ENCODE peak calls at places on chromosomes 13 and 19, in five cellular contexts. B is psoas muscle, C is cardiac fibroblast, L is breast epithelium, Y is heart left ventricle. X is an unnamed sample.

GRCh38 chr13:19810151-19810550 is 27.4 kb upstream of the PSPC1 start:
- DNase-seq in B (no peak), C (no peak), L (no peak), Y (no peak), X (no peak)

GRCh38 chr19:32830231-32831014 is 39.1 kb downstream of the SLC7A9 start:
- DNase-seq in B (no peak), C (peak), L (no peak), Y (no peak), X (no peak)

GRCh38 chr19:42253245-42254082 is 1.5 kb downstream of the ERF start:
- DNase-seq in B (peak), C (no peak), L (no peak), Y (peak), X (no peak)

GRCh38 chr13:26168276-26168814 is 53.8 kb downstream of the RNF6 start:
- DNase-seq in B (no peak), C (peak), L (no peak), Y (no peak), X (no peak)

GRCh38 chr19:49999371-50000010 is 25.7 kb downstream of the VRK3 start:
- DNase-seq in B (no peak), C (no peak), L (no peak), Y (no peak), X (no peak)

GRCh38 chr19:3250675-3251074 is 26.2 kb downstream of the CELF5 start:
- DNase-seq in B (no peak), C (peak), L (no peak), Y (no peak), X (no peak)

GRCh38 chr13:86692291-86692690 is 893.1 kb upstream of the SLITRK6 start:
- DNase-seq in B (no peak), C (no peak), L (no peak), Y (no peak), X (no peak)

GRCh38 chr13:98386632-98387031 is 190.3 kb downstream of the STK24 start:
- DNase-seq in B (no peak), C (no peak), L (no peak), Y (no peak), X (no peak)

GRCh38 chr19:15769586-15769985 is 17.9 kb upstream of the OR10H5 start:
- DNase-seq in B (no peak), C (no peak), L (no peak), Y (no peak), X (no peak)

GRCh38 chr19:20385056-20385455 is 180.5 kb downstream of the ZNF737 start:
- DNase-seq in B (no peak), C (no peak), L (no peak), Y (no peak), X (no peak)

GRCh38 chr19:8340341-8341096 is 2.5 kb downstream of the KANK3 start:
- DNase-seq in B (peak), C (no peak), L (no peak), Y (peak), X (no peak)

GRCh38 chr13:29684441-29684840 is 89.0 kb upstream of the SLC7A1 start:
- DNase-seq in B (no peak), C (peak), L (no peak), Y (no peak), X (no peak)

GRCh38 chr19:42989851-42990250 is 36.4 kb downstream of the PSG11 start:
- DNase-seq in B (no peak), C (no peak), L (no peak), Y (no peak), X (peak)

GRCh38 chr19:50496189-50497029 is 14.6 kb downstream of the JOSD2 start:
- DNase-seq in B (peak), C (no peak), L (no peak), Y (peak), X (no peak)

GRCh38 chr13:100209857-100210580 is 121.1 kb downstream of the PCCA start:
- DNase-seq in B (no peak), C (peak), L (no peak), Y (no peak), X (no peak)

GRCh38 chr19:53196777-53197396 is 3.7 kb upstream of the ZNF665 start:
- DNase-seq in B (peak), C (peak), L (peak), Y (peak), X (peak)

GRCh38 chr19:39237200-39238184 is 7.3 kb downstream of the IFNL3 start:
- DNase-seq in B (no peak), C (no peak), L (peak), Y (no peak), X (peak)

GRCh38 chr13:30711375-30711774 is 24.0 kb upstream of the ALOX5AP start:
- DNase-seq in B (no peak), C (peak), L (no peak), Y (no peak), X (no peak)

GRCh38 chr19:996051-996838 is 4.0 kb upstream of the GRIN3B start:
- DNase-seq in B (peak), C (peak), L (no peak), Y (no peak), X (no peak)

GRCh38 chr19:13841339-13842293 is 35.3 kb upstream of the NANOS3 start:
- DNase-seq in B (peak), C (peak), L (peak), Y (peak), X (no peak)

GRCh38 chr13:94020833-94021232 is 458.6 kb downstream of the DCT start:
- DNase-seq in B (no peak), C (peak), L (no peak), Y (no peak), X (no peak)

GRCh38 chr19:13036366-13036976 is 41.2 kb downstream of the NFIX start:
- DNase-seq in B (peak), C (peak), L (peak), Y (no peak), X (no peak)

GRCh38 chr19:55082023-55082851 is 6.6 kb downstream of the EPS8L1 start:
- DNase-seq in B (no peak), C (peak), L (no peak), Y (no peak), X (no peak)

GRCh38 chr19:41860419-41861097 is 503 bp downstream of the RPS19 start:
- DNase-seq in B (peak), C (peak), L (no peak), Y (no peak), X (no peak)

GRCh38 chr13:99926014-99926731 is 45.4 kb downstream of the ZIC5 start:
- DNase-seq in B (no peak), C (no peak), L (no peak), Y (no peak), X (no peak)

GRCh38 chr19:58474291-58474996 is 1.7 kb upstream of the ZNF446 start:
- DNase-seq in B (no peak), C (peak), L (no peak), Y (no peak), X (no peak)

GRCh38 chr19:32691291-32691951 is at the start of gene NUDT19:
- DNase-seq in B (peak), C (peak), L (peak), Y (peak), X (peak)

GRCh38 chr19:56270676-56271075 is 1.9 kb upstream of the EDDM13 start:
- DNase-seq in B (no peak), C (peak), L (no peak), Y (no peak), X (no peak)

GRCh38 chr19:37999309-38000213 is 92.6 kb downstream of the SIPA1L3 start:
- DNase-seq in B (peak), C (peak), L (no peak), Y (peak), X (no peak)

GRCh38 chr19:19579533-19580361 is 38.7 kb downstream of the PBX4 start:
- DNase-seq in B (no peak), C (no peak), L (no peak), Y (no peak), X (no peak)

GRCh38 chr19:43316591-43317319 is 36.7 kb upstream of the CD177 start:
- DNase-seq in B (no peak), C (peak), L (no peak), Y (no peak), X (peak)

GRCh38 chr13:113835461-113836274 is 28.2 kb downstream of the GAS6 start:
- DNase-seq in B (peak), C (peak), L (no peak), Y (no peak), X (no peak)

GRCh38 chr19:46299004-46299509 is 2.2 kb downstream of the HIF3A start:
- DNase-seq in B (peak), C (peak), L (peak), Y (peak), X (peak)
- H3K4me3 ChIP-seq in B (peak), C (peak), L (peak), Y (peak), X (no peak)

DNA sequence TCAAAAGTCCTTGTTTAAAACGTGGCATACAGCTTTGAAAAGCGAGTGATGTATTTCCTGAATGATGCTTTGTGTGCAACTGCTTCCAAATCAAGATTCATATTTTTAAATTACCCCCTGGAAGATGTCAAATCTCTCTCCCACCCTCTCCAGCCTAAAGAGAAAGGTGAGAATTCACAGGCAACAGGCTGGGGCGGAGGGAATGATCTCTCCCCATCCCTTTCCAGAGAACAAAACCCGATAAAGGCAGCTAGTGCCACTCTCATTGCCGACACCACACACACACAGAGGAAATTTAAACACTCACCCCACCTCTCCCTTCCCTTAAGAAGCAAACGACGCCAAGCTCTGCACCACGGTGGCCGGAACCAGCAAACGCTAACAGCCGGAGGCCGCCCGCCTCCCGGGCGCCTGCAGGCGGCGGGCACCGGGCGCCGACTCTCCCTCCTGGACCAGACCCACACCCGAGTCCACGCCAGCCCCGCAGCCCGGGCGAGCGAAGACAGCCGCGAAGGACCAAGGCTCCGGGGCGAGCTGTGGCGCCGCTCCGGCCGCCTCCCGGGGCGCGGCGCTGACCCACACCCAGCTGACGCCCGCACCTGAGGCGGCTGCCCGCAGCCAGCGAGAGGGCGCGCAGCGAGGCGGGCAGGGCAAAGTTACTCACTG is 485 bp downstream of the LNX2 start:
- DNase-seq in B (peak), C (peak), L (peak), Y (peak), X (no peak)
- TF ChIP-seq CTCF in B (peak), C (no peak), L (peak), Y (peak), X (no peak)

GRCh38 chr19:35041548-35042055 is at the start of gene HPN:
- DNase-seq in B (peak), C (no peak), L (peak), Y (no peak), X (peak)
- H3K4me3 ChIP-seq in B (peak), C (no peak), L (peak), Y (peak), X (peak)

DNA sequence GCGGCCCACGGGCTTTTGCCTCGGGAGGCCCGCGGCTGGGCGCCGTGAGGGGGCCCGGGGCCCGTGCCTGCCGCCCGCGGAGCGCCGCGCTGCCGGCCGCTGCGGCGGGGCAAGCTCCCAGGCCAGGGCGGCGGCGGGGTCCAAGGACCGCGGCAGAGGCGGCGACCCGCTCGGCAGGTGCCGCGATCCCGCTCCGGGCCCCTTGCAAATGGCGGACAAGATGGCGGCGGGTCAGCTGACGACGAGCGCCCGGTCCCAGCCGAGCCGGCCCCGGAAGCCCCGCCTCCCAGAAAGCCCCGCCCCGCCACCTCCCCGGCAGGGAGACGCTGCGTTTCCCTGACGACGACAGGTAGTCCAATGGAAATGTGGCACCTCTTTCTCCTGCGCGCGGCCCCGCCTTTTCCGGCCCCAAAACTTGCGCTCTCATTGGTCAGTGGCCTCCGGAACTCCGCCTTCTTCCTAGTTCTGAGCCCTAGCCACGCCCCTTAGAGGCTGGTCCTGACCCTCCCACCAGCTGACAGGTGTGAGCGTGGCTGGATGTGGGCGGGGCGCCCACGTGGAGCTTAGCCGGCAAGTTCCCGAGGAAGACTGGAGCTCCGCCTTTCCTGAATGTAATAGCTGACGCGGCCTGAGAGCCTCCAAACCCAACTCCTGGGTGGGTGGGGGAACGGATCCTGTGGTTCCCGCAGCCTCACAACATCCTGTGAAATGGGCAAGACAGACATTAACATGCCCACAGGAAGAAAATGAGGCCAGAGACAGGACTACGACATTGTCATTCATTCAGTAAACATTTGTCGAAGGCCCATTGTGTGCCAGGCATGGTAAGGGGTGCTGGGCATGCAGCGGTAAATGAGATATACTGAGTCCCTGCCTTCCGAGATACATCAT is at the start of gene AP3D1:
- DNase-seq in B (peak), C (peak), L (peak), Y (peak), X (peak)
- TF ChIP-seq CTCF in B (no peak), C (no peak), L (peak), Y (no peak), X (no peak)

DNA sequence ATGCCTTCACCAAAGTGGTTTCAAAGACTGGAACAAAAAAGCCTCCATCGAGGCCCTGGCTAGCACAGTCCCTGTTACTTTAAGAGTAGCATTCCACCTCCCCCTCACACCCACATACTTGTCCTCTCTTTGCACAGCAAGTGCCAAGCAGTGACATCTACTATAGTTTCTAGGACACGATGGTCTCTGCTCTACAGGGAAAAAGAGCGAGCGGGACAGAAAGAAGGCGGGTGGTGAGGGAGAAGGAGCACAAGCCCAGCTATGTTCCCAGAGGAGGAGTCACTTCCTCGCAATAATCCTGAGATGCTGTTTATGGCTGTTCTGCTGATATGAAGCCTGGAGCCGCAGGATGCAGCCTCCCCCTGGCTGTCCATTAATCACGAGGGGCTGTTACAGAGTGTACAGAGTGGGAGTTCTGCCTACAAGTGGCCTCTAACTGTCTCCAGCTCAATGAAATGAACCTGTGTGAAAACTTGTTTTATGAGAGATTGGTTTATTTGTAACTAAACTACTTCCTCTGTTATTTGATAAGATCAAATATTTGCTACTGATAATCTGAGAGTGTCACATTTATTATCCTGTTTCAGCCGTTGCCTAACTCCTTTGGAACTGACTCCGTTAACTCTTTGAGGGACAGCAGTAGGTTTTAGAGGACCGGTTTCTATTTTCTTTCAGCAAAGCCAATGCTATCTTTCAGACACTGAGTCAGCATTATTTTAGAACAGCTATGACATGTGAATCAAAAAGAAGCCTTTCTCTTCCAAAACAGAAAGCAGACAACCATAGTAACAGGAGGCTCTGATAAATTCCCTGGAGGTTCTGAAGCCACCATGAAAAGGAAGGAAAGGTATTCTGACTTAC is 208.0 kb downstream of the SPRY2 start:
- DNase-seq in B (peak), C (peak), L (no peak), Y (peak), X (peak)
- H3K4me3 ChIP-seq in B (peak), C (peak), L (peak), Y (peak), X (no peak)

GRCh38 chr13:110107568-110108347 is 199.2 kb downstream of the COL4A1 start:
- DNase-seq in B (no peak), C (peak), L (no peak), Y (peak), X (no peak)
- TF ChIP-seq CTCF in B (peak), C (peak), L (no peak), Y (no peak), X (no peak)

GRCh38 chr13:77479326-77479725 is 56.2 kb upstream of the SCEL start:
- DNase-seq in B (no peak), C (no peak), L (no peak), Y (no peak), X (no peak)

GRCh38 chr13:77476456-77476855 is 59.0 kb upstream of the SCEL start:
- DNase-seq in B (no peak), C (no peak), L (no peak), Y (no peak), X (no peak)

GRCh38 chr13:77480071-77480470 is 55.4 kb upstream of the SCEL start:
- DNase-seq in B (no peak), C (no peak), L (no peak), Y (no peak), X (no peak)

GRCh38 chr13:77477299-77477848 is 58.1 kb upstream of the SCEL start:
- DNase-seq in B (no peak), C (no peak), L (no peak), Y (no peak), X (no peak)

DNA sequence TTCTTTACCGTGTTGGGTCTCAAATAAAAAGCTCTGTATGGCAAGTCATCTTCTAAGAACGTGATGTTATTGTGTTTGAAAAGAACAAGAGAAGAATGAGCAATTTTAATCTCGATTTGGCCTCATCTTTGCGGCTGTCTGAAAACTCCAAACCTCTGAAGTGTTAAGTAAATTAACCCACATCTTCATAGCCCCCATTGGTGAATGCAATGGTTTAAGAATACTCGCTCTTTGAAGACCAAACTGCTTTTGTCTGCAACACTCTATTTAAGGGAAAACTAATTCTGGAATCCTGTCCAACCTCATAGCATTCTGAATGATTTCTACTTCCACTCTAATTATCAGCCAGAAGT is 56.9 kb upstream of the SCEL start:
- DNase-seq in B (no peak), C (no peak), L (no peak), Y (no peak), X (no peak)
- H3K4me3 ChIP-seq in B (peak), C (no peak), L (peak), Y (peak), X (no peak)

DNA sequence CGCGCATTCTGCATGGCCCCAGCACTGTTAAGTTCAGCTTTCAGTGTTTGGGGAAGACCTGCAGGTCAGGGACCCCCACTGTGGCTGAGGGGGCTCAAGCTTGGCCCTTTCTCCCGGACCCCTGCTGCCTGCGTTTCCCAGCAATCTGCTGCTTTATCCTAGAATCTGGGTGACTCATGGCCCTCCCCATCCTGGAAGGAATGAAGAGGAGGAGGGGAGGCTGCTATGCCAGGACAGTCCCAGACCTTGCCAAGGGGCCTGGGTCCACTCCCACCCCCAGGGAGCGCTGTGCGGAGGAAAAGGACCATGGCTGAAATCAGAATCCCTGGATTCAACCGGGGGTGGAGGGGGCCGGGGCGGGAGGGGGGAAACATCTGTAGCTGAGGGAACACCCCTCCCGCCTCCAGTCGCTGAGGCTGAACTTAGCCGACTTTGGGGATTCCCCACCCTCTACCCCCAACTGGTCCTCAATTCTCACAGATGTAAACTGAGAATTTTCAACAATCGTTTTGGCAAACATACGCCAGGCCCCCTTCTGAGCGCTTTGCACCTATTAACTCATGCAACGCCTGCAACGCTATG is 20.6 kb downstream of the ZNF114 start:
- DNase-seq in B (no peak), C (peak), L (no peak), Y (no peak), X (no peak)
- TF ChIP-seq CTCF in B (no peak), C (no peak), L (no peak), Y (no peak), X (no peak)